ENCODE peak calls at places on chromosomes 2 and 18, in five cellular contexts. E is omental fat pad, W is glutamatergic neuron, Q is mesothelial cell of epicardium, S is astrocyte of the spinal cord. T is an unnamed sample.

GRCh38 chr2:71604709-71605085 is 151.3 kb downstream of the DYSF start:
- DNase-seq in Q (peak; percentile 10), S (no peak), W (peak; percentile 10), E (no peak), T (no peak)

GRCh38 chr2:236654496-236654895 is 84.9 kb downstream of the ACKR3 start:
- DNase-seq in W (no peak), S (no peak), Q (no peak), E (no peak), T (no peak)

GRCh38 chr2:37365669-37366068 is 21.2 kb downstream of the QPCT start:
- DNase-seq in W (no peak), S (no peak), E (no peak), Q (no peak), T (no peak)

GRCh38 chr2:54606393-54606973 is 117.0 kb upstream of the EML6 start:
- DNase-seq in Q (no peak), W (no peak), S (no peak), E (no peak), T (no peak)

GRCh38 chr2:190340369-190340768 is 3.0 kb upstream of the INPP1 start:
- DNase-seq in Q (no peak), E (no peak), W (no peak), S (no peak), T (no peak)

GRCh38 chr2:54894467-54894866 is 155.8 kb downstream of the RTN4 start:
- DNase-seq in W (no peak), Q (no peak), E (no peak), S (no peak), T (no peak)

GRCh38 chr2:128196026-128196822 is 105.2 kb downstream of the UGGT1 start:
- DNase-seq in S (peak; percentile 37), E (no peak), Q (no peak), W (no peak), T (peak; percentile 50)

GRCh38 chr2:109396338-109397180 is 217.2 kb downstream of the SEPTIN10 start:
- DNase-seq in E (no peak), Q (no peak), W (no peak), S (no peak), T (no peak)

GRCh38 chr2:167702227-167702626 is 545.2 kb downstream of the STK39 start:
- DNase-seq in W (no peak), Q (no peak), S (no peak), E (no peak), T (no peak)

GRCh38 chr2:100742884-100743283 is 77.1 kb upstream of the NPAS2 start:
- DNase-seq in E (no peak), S (peak; percentile 90), Q (no peak), W (no peak), T (peak; percentile 94)

GRCh38 chr2:240449764-240450531 is 14.5 kb downstream of the GPC1 start:
- DNase-seq in S (no peak), Q (no peak), W (peak; percentile 65), E (no peak), T (peak; percentile 29)
- TF ChIP-seq CTCF in S (no peak), Q (no peak), W (no peak), E (no peak), T (no peak)

GRCh38 chr18:68922392-68922791 is 124.5 kb downstream of the CCDC102B start:
- DNase-seq in Q (no peak), W (no peak), E (no peak), S (no peak), T (no peak)

GRCh38 chr18:68928762-68929675 is 131.1 kb downstream of the CCDC102B start:
- DNase-seq in S (no peak), E (no peak), Q (no peak), W (no peak), T (no peak)

GRCh38 chr18:68919900-68920299 is 122.0 kb downstream of the CCDC102B start:
- DNase-seq in Q (no peak), W (no peak), S (no peak), E (no peak), T (no peak)

DNA sequence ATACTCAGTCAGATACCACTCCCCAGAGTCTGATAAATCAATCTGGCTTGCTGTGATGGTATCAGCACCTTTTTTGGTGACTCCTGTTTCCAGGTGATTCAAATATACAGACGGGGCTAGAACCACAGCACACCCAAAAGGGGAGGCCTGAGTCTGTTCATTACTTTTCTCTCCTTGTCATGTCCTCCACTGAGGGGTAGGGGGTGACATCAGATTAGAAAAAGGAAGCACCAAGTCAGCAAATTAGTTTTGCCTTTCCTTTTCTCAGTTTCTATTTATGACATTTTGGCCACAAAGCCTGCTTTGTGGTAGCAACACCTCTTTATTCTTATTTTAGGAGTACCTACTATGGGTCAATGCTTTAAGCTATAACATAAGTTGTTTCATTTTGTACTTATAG is 127.4 kb downstream of the CCDC102B start:
- DNase-seq in E (no peak), S (peak; percentile 1), W (no peak), Q (no peak), T (no peak)
- TF ChIP-seq CTCF in E (no peak), S (peak; percentile 35), W (peak; percentile 35), Q (no peak), T (no peak)

DNA sequence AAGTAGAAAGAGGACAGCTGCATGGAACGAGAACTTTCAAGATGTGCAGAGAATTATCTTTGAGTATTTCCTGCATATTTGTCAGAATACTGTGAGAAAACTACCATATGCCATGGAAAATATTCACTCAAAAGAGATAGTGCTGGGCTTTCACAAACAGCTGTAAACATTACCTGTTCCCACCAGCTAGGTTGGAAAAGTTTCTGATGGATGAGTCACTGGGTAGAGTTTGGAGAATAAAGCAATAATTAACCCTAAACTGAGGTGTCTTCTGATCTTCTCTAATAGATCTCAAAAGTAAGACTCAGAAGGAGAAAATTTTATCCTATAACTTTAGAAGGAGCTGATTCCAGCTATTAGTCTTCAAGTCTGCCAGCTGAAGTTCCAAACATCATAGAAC is 3.9 kb upstream of the FSIP2 start:
- DNase-seq in E (no peak), S (no peak), W (no peak), Q (no peak), T (no peak)
- TF ChIP-seq CTCF in E (no peak), S (no peak), W (no peak), Q (no peak), T (no peak)

DNA sequence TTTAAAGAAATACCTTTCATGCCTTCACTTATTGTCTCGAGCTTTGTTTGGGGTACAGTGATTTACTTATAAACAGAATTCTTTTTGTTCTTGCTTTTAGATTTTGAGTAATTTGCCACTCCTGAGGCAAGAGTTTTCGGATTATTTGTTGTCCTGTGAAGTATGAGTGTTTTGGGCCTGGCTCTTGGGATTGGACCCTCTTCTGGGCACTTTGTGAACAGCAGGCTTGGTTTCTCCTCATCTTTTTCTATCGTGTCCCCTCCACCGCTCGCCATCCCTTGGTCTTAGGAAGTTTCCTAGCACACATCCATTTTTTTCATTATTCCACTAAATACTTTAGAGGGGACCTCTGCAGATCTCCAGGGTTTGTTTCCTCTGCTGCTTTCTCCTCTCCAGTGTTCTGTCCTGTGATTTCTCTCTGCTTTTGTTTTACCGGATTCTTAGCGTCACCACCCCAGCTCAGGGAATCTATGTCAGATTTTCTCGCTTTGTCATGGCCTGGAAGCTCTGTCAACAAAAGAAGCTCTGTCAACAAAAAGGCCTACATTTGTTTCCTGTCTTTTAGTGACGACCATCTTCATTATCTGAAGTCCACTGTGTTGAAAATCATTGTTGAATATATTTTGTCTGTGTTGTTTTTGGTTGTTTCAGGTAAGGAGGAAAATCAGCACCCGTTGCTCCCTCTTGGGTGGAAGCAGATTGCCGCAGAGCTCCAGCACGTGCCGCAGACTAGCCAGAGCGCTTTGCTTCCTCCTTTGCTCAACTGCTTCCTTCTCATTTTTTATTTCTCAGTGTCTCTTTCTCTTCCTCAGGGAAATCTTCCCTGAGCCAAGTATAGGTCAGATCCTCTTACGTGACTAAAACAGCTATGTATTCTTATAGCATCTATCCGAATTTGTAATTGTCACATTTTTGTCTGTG is 27.8 kb downstream of the ANKRD62 start:
- DNase-seq in Q (no peak), E (no peak), S (no peak), W (peak; percentile 59), T (no peak)
- TF ChIP-seq CTCF in Q (no peak), E (no peak), S (peak; percentile 38), W (peak; percentile 55), T (peak; percentile 44)

GRCh38 chr18:39840406-39840805 is 2114.6 kb upstream of the PIK3C3 start:
- DNase-seq in W (no peak), E (no peak), Q (no peak), S (peak; percentile 91), T (peak; percentile 63)

GRCh38 chr18:39843546-39843945 is 2111.5 kb upstream of the PIK3C3 start:
- DNase-seq in Q (no peak), W (no peak), E (no peak), S (no peak), T (no peak)

GRCh38 chr18:39842042-39842791 is 2112.8 kb upstream of the PIK3C3 start:
- DNase-seq in E (no peak), Q (no peak), W (no peak), S (no peak), T (no peak)

GRCh38 chr18:39839782-39840181 is 2115.3 kb upstream of the PIK3C3 start:
- DNase-seq in Q (no peak), W (no peak), E (no peak), S (peak; percentile 58), T (no peak)

GRCh38 chr18:39841133-39842041 is 2113.6 kb upstream of the PIK3C3 start:
- DNase-seq in W (peak; percentile 75), E (no peak), Q (peak; percentile 22), S (peak; percentile 89), T (peak; percentile 69)
- TF ChIP-seq CTCF in W (peak; percentile 16), E (no peak), Q (no peak), S (peak; percentile 63), T (peak; percentile 55)